ENCODE peak calls at places on chromosomes 6 and 20, in four cellular contexts. O is heart left ventricle, I is sigmoid colon, G is mammary epithelial cell. T is an unnamed sample.
A peak's percentile ranks its signal among the peaks of the same experiment; 100 is the strongest.

GRCh38 chr20:6819599-6819998 is 52.1 kb downstream of the BMP2 start:
- DNase-seq in I (no peak), O (no peak), G (no peak), T (peak; percentile 49)

GRCh38 chr6:6918216-6918983 is 189.4 kb upstream of the RREB1 start:
- DNase-seq in G (peak; percentile 71), O (no peak), I (no peak), T (peak; percentile 76)

GRCh38 chr6:30626484-30627366 is at the start of gene ATAT1:
- DNase-seq in O (peak; percentile 93), I (peak; percentile 96), G (peak; percentile 68), T (peak; percentile 85)

GRCh38 chr20:47540443-47541354 is 39.0 kb downstream of the NCOA3 start:
- DNase-seq in G (no peak), I (no peak), O (no peak), T (no peak)

GRCh38 chr6:31125162-31125561 is 4.9 kb upstream of the CDSN start:
- DNase-seq in I (peak; percentile 82), G (peak; percentile 95), O (peak; percentile 75), T (peak; percentile 92)

GRCh38 chr6:153214439-153214838 is 83.4 kb upstream of the RGS17 start:
- DNase-seq in I (no peak), G (no peak), O (no peak), T (no peak)

GRCh38 chr6:3356056-3356823 is 97.5 kb downstream of the PSMG4 start:
- DNase-seq in O (peak; percentile 73), I (peak; percentile 91), G (no peak), T (peak; percentile 25)

GRCh38 chr6:3742426-3743344 is 8.8 kb downstream of the PXDC1 start:
- DNase-seq in I (peak; percentile 92), G (peak; percentile 74), O (peak; percentile 93), T (peak; percentile 84)

GRCh38 chr20:32157611-32158010 is 48.1 kb downstream of the TM9SF4 start:
- DNase-seq in G (no peak), I (peak; percentile 57), O (no peak), T (no peak)

GRCh38 chr6:119284861-119285521 is 64.6 kb downstream of the MAN1A1 start:
- DNase-seq in O (no peak), I (no peak), G (peak; percentile 12), T (peak; percentile 22)

GRCh38 chr6:167107787-167108186 is 15.1 kb upstream of the CCR6 start:
- DNase-seq in I (no peak), O (no peak), G (no peak), T (no peak)

GRCh38 chr6:41785254-41785653 is 2.2 kb upstream of the TOMM6 start:
- DNase-seq in I (no peak), O (no peak), G (no peak), T (no peak)

GRCh38 chr6:160333101-160333500 is 15.1 kb upstream of the SLC22A3 start:
- DNase-seq in G (no peak), O (no peak), I (no peak), T (no peak)

GRCh38 chr20:52454660-52455059 is 263.1 kb upstream of the ZFP64 start:
- DNase-seq in G (no peak), I (no peak), O (no peak), T (no peak)

GRCh38 chr20:45893831-45894230 is 2.7 kb downstream of the CTSA start:
- DNase-seq in O (no peak), G (no peak), I (no peak), T (no peak)

GRCh38 chr6:159104163-159104885 is 59.5 kb upstream of the TAGAP start:
- DNase-seq in G (peak; percentile 57), O (peak; percentile 85), I (peak; percentile 75), T (peak; percentile 69)

GRCh38 chr20:35598899-35599775 is 16.5 kb upstream of the SPAG4 start:
- DNase-seq in G (no peak), O (no peak), I (peak; percentile 41), T (no peak)

GRCh38 chr20:11274137-11274536 is 600.3 kb upstream of the JAG1 start:
- DNase-seq in G (peak; percentile 81), I (no peak), O (no peak), T (peak; percentile 83)

GRCh38 chr6:21603516-21603952 is 10.0 kb downstream of the SOX4 start:
- DNase-seq in I (no peak), O (no peak), G (no peak), T (no peak)

GRCh38 chr20:6029538-6029937 is 24.3 kb downstream of the LRRN4 start:
- DNase-seq in G (no peak), O (no peak), I (no peak), T (peak; percentile 24)

GRCh38 chr6:111490067-111490466 is 7.0 kb upstream of the REV3L start:
- DNase-seq in G (no peak), I (no peak), O (no peak), T (no peak)

GRCh38 chr6:125781307-125781868 is 9.4 kb upstream of the NCOA7 start:
- DNase-seq in O (no peak), I (peak; percentile 78), G (no peak), T (no peak)

GRCh38 chr20:42836339-42836738 is 353.4 kb downstream of the PTPRT start:
- DNase-seq in G (no peak), O (no peak), I (no peak), T (peak; percentile 39)

GRCh38 chr6:148304976-148305375 is 37.7 kb upstream of the SASH1 start:
- DNase-seq in I (no peak), G (no peak), O (no peak), T (peak; percentile 20)

GRCh38 chr6:130620338-130620781 is 206.8 kb upstream of the SMLR1 start:
- DNase-seq in G (peak; percentile 24), I (no peak), O (no peak), T (no peak)

GRCh38 chr6:14729186-14729871 is 516.5 kb upstream of the JARID2 start:
- DNase-seq in I (no peak), G (no peak), O (no peak), T (no peak)

GRCh38 chr6:43517503-43518357 is 841 bp downstream of the POLR1C start:
- DNase-seq in O (no peak), G (no peak), I (no peak), T (peak; percentile 27)

GRCh38 chr6:34005845-34006644 is 139.8 kb downstream of the GRM4 start:
- DNase-seq in I (no peak), G (no peak), O (peak; percentile 13), T (no peak)

GRCh38 chr6:24910850-24911712 is 24.7 kb downstream of the RIPOR2 start:
- DNase-seq in O (peak; percentile 77), G (peak; percentile 12), I (peak; percentile 81), T (peak; percentile 54)

GRCh38 chr6:24908555-24908954 is 27.2 kb downstream of the RIPOR2 start:
- DNase-seq in O (no peak), I (no peak), G (no peak), T (no peak)

GRCh38 chr6:24909281-24910216 is 26.2 kb downstream of the RIPOR2 start:
- DNase-seq in G (no peak), O (no peak), I (no peak), T (no peak)

GRCh38 chr6:24911983-24912382 is 23.8 kb downstream of the RIPOR2 start:
- DNase-seq in I (no peak), O (no peak), G (no peak), T (no peak)

GRCh38 chr6:24910331-24910849 is 25.4 kb downstream of the RIPOR2 start:
- DNase-seq in I (no peak), G (peak; percentile 16), O (peak; percentile 58), T (no peak)
- TF ChIP-seq CTCF in I (no peak), G (no peak), O (peak; percentile 49), T (no peak)

DNA sequence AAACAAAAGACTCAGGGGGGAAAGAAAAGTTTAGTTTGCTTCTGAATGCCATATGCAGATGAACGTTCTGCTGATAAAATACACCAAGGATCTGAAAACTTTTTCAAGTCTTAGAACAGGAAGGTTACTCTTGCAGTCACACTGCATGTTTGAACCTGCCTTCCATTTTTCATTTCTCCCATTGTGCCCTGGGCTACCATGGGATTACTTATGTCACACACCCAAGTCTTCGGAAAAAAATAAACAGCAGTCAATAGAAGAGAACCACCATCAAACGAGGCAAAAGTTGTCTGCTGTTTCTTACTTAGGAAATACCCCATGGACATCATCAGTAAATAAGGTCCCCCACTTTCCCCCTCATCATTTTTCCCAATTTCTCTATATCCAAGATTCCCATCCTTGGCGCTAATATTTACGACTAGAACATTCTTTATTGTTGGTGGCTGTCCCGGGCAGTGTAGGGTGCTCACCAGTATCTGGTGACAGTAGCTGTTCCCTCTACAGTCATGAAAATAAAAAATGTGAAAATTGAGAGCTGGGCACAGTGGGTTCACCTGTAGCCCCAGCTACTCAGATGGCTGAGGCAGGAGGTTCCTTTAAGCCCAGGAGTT is 202.5 kb downstream of the BCAS1 start:
- DNase-seq in O (no peak), G (peak; percentile 85), I (no peak), T (peak; percentile 96)
- H3K4me3 ChIP-seq in O (no peak overlapping the region), G (no peak overlapping the region), I (no peak overlapping the region), T (no peak overlapping the region)

DNA sequence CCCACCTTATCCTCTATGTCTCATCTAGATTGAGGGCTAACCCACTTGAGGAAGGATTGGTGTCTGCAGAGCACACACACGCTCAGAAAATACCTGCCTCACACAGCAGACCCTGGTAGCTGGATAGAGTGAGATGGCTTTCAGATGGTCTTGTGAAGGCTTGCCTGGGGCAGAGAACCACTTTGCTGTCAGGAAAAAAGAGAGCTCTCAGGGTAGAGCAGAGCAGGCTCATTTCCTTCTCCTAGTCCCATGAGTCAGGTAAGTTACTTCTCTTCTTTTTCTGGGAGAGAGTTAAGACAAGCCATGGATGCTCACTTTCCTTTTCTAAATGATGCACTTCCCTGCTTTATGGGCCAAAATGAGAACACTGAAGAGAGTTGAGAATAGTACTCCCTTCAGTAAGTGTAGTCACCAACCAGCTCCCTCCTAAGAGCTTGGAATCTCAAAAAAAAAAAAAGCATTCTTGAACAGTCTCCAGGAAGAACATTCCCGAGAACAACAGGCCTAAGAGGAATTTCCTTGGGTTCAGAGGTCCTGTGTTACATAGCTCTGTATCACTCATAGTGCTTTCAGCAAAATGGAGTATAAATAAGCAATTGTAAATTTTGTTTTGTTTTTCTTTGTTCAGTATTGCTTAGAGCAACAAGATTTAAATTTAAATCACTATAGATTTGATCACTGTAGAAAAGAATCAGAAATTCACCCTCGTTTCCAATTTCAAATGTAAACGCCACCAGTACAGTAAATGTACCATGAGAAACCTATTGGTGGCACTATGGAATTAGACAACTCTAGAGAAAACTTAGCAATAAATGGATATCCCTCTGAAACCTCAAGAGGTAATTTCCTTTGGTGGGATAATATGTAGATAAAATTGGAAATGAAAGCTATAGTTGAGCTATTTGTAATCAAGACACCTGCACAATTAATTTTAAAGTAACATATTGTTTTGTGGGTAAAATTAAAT is 530.3 kb downstream of the RFPL4B start:
- DNase-seq in O (no peak), I (no peak), G (peak; percentile 37), T (peak; percentile 17)
- TF ChIP-seq CTCF in O (no peak), I (no peak), G (no peak), T (peak; percentile 24)

DNA sequence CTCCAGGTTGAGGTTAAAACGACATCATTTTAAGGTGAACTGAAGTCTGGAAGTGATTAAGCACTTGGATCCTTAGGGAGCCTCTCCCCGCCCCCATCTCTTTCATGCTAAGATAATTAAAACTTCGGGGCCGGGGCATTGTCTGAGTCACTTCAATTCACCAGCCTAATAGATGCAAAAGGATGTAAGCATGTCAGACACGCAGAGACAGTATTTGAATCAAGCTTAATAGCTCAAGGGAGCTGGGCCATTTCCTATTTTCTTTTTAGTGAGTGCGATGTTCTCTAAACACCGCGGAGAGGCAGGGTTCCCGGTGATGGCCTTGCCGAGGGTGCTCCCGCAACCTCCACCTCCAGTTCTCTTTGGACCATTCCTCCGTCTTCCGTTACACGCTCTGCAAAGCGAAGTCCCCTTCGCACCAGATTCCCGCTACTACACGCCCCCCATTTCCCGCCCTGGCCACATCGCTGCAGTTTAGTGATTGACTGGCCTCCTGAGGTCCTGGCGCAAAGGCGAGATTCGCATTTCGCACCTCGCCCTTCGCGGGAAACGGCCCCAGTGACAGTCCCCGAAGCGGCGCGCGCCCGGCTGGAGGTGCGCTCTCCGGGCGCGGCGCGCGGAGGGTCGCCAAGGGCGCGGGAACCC is 516 bp upstream of the IRF4 start:
- DNase-seq in I (no peak), O (no peak), G (no peak), T (no peak)
- H3K4me3 ChIP-seq in I (peak overlapping the region; percentile 50), O (no peak overlapping the region), G (no peak overlapping the region), T (no peak overlapping the region)